ENCODE peak calls at places on chromosome 19, in eight cellular contexts. B is Panc1, V is iPS-NIHi11, E is NCI-H2171, Y is NCI-H82, P is NCI-H2081, I is T-helper 1 cell, R is AG10803. K is an unnamed sample.

GRCh38 chr19:19202707-19203011 is 555 bp downstream of the NR2C2AP start:
- DNase-seq in R (no peak), I (no peak), E (no peak), P (no peak), V (no peak), Y (no peak), B (no peak), K (no peak)

GRCh38 chr19:58356236-58356970 is 3.1 kb upstream of the A1BG start:
- DNase-seq in E (no peak), R (peak), Y (no peak), P (no peak), I (peak), V (no peak), B (no peak), K (peak)

GRCh38 chr19:46748325-46749109 is 2.3 kb upstream of the STRN4 start:
- DNase-seq in V (no peak), Y (peak), I (peak), P (peak), E (no peak), R (peak), B (no peak), K (peak)

GRCh38 chr19:33547676-33548075 is 26.1 kb upstream of the PEPD start:
- DNase-seq in I (no peak), B (no peak), Y (no peak), P (no peak), V (no peak), R (no peak), E (no peak), K (no peak)

GRCh38 chr19:57706346-57706745 is 2.7 kb downstream of the ZNF154 start:
- DNase-seq in I (no peak), R (no peak), V (no peak), Y (no peak), P (no peak), E (no peak), B (no peak), K (no peak)

GRCh38 chr19:44315883-44316282 is 11.1 kb upstream of the ZNF235 start:
- DNase-seq in V (no peak), I (no peak), P (no peak), B (no peak), Y (no peak), R (no peak), E (no peak), K (no peak)

GRCh38 chr19:58346961-58347929 is 6.0 kb downstream of the A1BG start:
- DNase-seq in E (peak), B (no peak), V (peak), R (peak), Y (peak), I (peak), P (peak), K (peak)

GRCh38 chr19:11881151-11881800 is 6.3 kb upstream of the ZNF69 start:
- DNase-seq in Y (peak), P (peak), I (peak), E (peak), B (peak), R (peak), V (peak), K (peak)

GRCh38 chr19:48351341-48351752 is 12.4 kb downstream of the TMEM143 start:
- DNase-seq in Y (peak), R (peak), B (no peak), E (peak), P (peak), I (peak), V (peak), K (peak)

GRCh38 chr19:40604647-40605200 is 3.6 kb downstream of the LTBP4 start:
- DNase-seq in V (no peak), E (no peak), Y (no peak), P (no peak), I (no peak), R (no peak), B (no peak), K (no peak)

K was measured in stimulated activated CD4-positive, alpha-beta T cell treated with anti-CD3 and anti-CD28 coated beads, Interleukin-1b, Interleukin-23, amount 100 ng/mL, for 48 hours.